ENCODE peak calls at places on chromosome 16, in seven cellular contexts. P, I, V, Q, Y, F and B are unnamed samples.

GRCh38 chr16:84700518-84701277 is 898 bp downstream of the USP10 start:
- DNase-seq in P (peak; percentile 28), I (peak; percentile 34), V (peak; percentile 25), Q (no peak), Y (peak; percentile 15), F (peak; percentile 42), B (peak; percentile 29)

GRCh38 chr16:15780805-15781204 is 76.0 kb downstream of the MYH11 start:
- DNase-seq in P (no peak), I (no peak), V (no peak), Q (no peak), Y (no peak), F (no peak), B (no peak)

GRCh38 chr16:13923703-13924298 is 3.8 kb downstream of the ERCC4 start:
- DNase-seq in P (no peak), I (peak; percentile 17), V (no peak), Q (no peak), Y (peak; percentile 71), F (peak; percentile 61), B (peak; percentile 75)

GRCh38 chr16:49811630-49812334 is 44.1 kb downstream of the ZNF423 start:
- DNase-seq in P (no peak), I (no peak), V (no peak), Q (no peak), Y (no peak), F (peak; percentile 71), B (no peak)

GRCh38 chr16:74695450-74696422 is 4.9 kb downstream of the MLKL start:
- DNase-seq in P (peak; percentile 52), I (peak; percentile 55), V (peak; percentile 41), Q (no peak), Y (peak; percentile 91), F (peak; percentile 92), B (peak; percentile 61)

GRCh38 chr16:65274576-65274975 is 152.7 kb upstream of the CDH11 start:
- DNase-seq in P (no peak), I (no peak), V (no peak), Q (no peak), Y (no peak), F (no peak), B (no peak)

GRCh38 chr16:55756963-55757362 is 75.9 kb downstream of the CES1 start:
- DNase-seq in P (no peak), I (no peak), V (no peak), Q (no peak), Y (no peak), F (no peak), B (no peak)

GRCh38 chr16:56608876-56609462 is 585 bp downstream of the MT2A start:
- DNase-seq in P (no peak), I (no peak), V (no peak), Q (no peak), Y (peak; percentile 64), F (peak; percentile 66), B (peak; percentile 56)

GRCh38 chr16:50282010-50282538 is 15.7 kb downstream of the ADCY7 start:
- DNase-seq in P (no peak), I (peak; percentile 77), V (no peak), Q (no peak), Y (no peak), F (no peak), B (no peak)

GRCh38 chr16:50497592-50497991 is 50.6 kb upstream of the NKD1 start:
- DNase-seq in P (no peak), I (no peak), V (no peak), Q (no peak), Y (no peak), F (no peak), B (no peak)

GRCh38 chr16:6961704-6962103 is 370.9 kb upstream of the RBFOX1 start:
- DNase-seq in P (no peak), I (no peak), V (no peak), Q (no peak), Y (no peak), F (no peak), B (no peak)